ENCODE peak calls at places on chromosome 12, in four cellular contexts. V, O, S and A are unnamed samples.
A peak's percentile ranks its signal among the peaks of the same experiment; 100 is the strongest.

GRCh38 chr12:56836800-56837663 is 73.9 kb downstream of the HSD17B6 start:
- DNase-seq in S (peak; percentile 33), V (no peak), O (peak; percentile 92), A (no peak)

GRCh38 chr12:47862157-47862556 is 42.5 kb upstream of the HDAC7 start:
- DNase-seq in S (no peak), O (no peak), V (no peak), A (no peak)

GRCh38 chr12:81992461-81992860 is 233.3 kb upstream of the PPFIA2 start:
- DNase-seq in O (no peak), V (no peak), S (peak; percentile 15), A (peak; percentile 62)

GRCh38 chr12:3658327-3659163 is 94.4 kb downstream of the CRACR2A start:
- DNase-seq in O (no peak), S (no peak), V (peak; percentile 21), A (no peak)

GRCh38 chr12:47534695-47535094 is 171.1 kb downstream of the RPAP3 start:
- DNase-seq in V (no peak), S (no peak), O (no peak), A (peak; percentile 25)

GRCh38 chr12:10716704-10717315 is 6.3 kb downstream of the YBX3 start:
- DNase-seq in S (peak; percentile 69), O (peak; percentile 68), V (peak; percentile 92), A (no peak)

GRCh38 chr12:26629864-26630263 is 203.1 kb downstream of the ITPR2 start:
- DNase-seq in S (peak; percentile 28), V (no peak), O (no peak), A (peak; percentile 15)

GRCh38 chr12:125140918-125141573 is 75.8 kb downstream of the AACS start:
- DNase-seq in S (peak; percentile 73), V (no peak), O (peak; percentile 6), A (no peak)

GRCh38 chr12:57458665-57459054 is 925 bp upstream of the GLI1 start:
- DNase-seq in S (no peak), O (no peak), V (no peak), A (no peak)

GRCh38 chr12:56634242-56634836 is 4.2 kb upstream of the BAZ2A start:
- DNase-seq in O (no peak), S (peak; percentile 62), V (peak; percentile 34), A (peak; percentile 65)

GRCh38 chr12:27865421-27865820 is 85.4 kb upstream of the MANSC4 start:
- DNase-seq in O (no peak), S (no peak), V (no peak), A (peak; percentile 16)

GRCh38 chr12:109553471-109553870 is 19.8 kb downstream of the MMAB start:
- DNase-seq in O (no peak), V (no peak), S (no peak), A (no peak)